ENCODE peak calls at places on chromosome 6, in ten cellular contexts. One of them, this sample, is unnamed.

GRCh38 chr6:90445533-90446108 is 141.3 kb downstream of the MAP3K7 start:
- DNase-seq in M059J: no peak
- DNase-seq in AG08395: no peak
- DNase-seq in fibroblast of mammary gland: no peak
- DNase-seq in CD8-positive, alpha-beta T cell: no peak
- DNase-seq in Daoy: no peak
- DNase-seq in KBM-7: no peak
- DNase-seq in smooth muscle cell of the brain vasculature: no peak
- DNase-seq in esophagus squamous epithelium: no peak
- DNase-seq in T1000: no peak
- DNase-seq in this sample: no peak

GRCh38 chr6:74581681-74582080 is 624.2 kb downstream of the COL12A1 start:
- DNase-seq in AG08395: no peak
- DNase-seq in CD8-positive, alpha-beta T cell: no peak
- DNase-seq in smooth muscle cell of the brain vasculature: no peak
- DNase-seq in fibroblast of mammary gland: no peak
- DNase-seq in Daoy: no peak
- DNase-seq in T1000: no peak
- DNase-seq in esophagus squamous epithelium: no peak
- DNase-seq in M059J: no peak
- DNase-seq in KBM-7: no peak
- DNase-seq in this sample: no peak

GRCh38 chr6:95325858-95326257 is 251.5 kb upstream of the MANEA start:
- DNase-seq in fibroblast of mammary gland: peak
- DNase-seq in KBM-7: no peak
- DNase-seq in M059J: peak
- DNase-seq in T1000: no peak
- DNase-seq in smooth muscle cell of the brain vasculature: no peak
- DNase-seq in Daoy: no peak
- DNase-seq in CD8-positive, alpha-beta T cell: no peak
- DNase-seq in AG08395: no peak
- DNase-seq in esophagus squamous epithelium: no peak
- DNase-seq in this sample: no peak

GRCh38 chr6:11097476-11097875 is 3.8 kb downstream of the SMIM13 start:
- DNase-seq in KBM-7: no peak
- DNase-seq in smooth muscle cell of the brain vasculature: no peak
- DNase-seq in fibroblast of mammary gland: no peak
- DNase-seq in M059J: no peak
- DNase-seq in CD8-positive, alpha-beta T cell: no peak
- DNase-seq in T1000: no peak
- DNase-seq in AG08395: no peak
- DNase-seq in esophagus squamous epithelium: no peak
- DNase-seq in Daoy: no peak
- DNase-seq in this sample: no peak

GRCh38 chr6:137816133-137816579 is 50.9 kb upstream of the TNFAIP3 start:
- DNase-seq in fibroblast of mammary gland: no peak
- DNase-seq in smooth muscle cell of the brain vasculature: no peak
- DNase-seq in CD8-positive, alpha-beta T cell: no peak
- DNase-seq in AG08395: no peak
- DNase-seq in KBM-7: no peak
- DNase-seq in T1000: no peak
- DNase-seq in M059J: no peak
- DNase-seq in esophagus squamous epithelium: no peak
- DNase-seq in Daoy: peak
- DNase-seq in this sample: no peak

GRCh38 chr6:36616888-36617521 is 22.8 kb downstream of the SRSF3 start:
- DNase-seq in Daoy: peak
- DNase-seq in esophagus squamous epithelium: no peak
- DNase-seq in fibroblast of mammary gland: peak
- DNase-seq in KBM-7: no peak
- DNase-seq in T1000: peak
- DNase-seq in AG08395: peak
- DNase-seq in CD8-positive, alpha-beta T cell: no peak
- DNase-seq in smooth muscle cell of the brain vasculature: no peak
- DNase-seq in M059J: peak
- DNase-seq in this sample: no peak

GRCh38 chr6:13765570-13765969 is 48.8 kb downstream of the MCUR1 start:
- DNase-seq in AG08395: no peak
- DNase-seq in fibroblast of mammary gland: peak
- DNase-seq in smooth muscle cell of the brain vasculature: no peak
- DNase-seq in esophagus squamous epithelium: no peak
- DNase-seq in KBM-7: peak
- DNase-seq in CD8-positive, alpha-beta T cell: no peak
- DNase-seq in T1000: no peak
- DNase-seq in Daoy: peak
- DNase-seq in M059J: peak
- DNase-seq in this sample: no peak

GRCh38 chr6:131084982-131085381 is 21.9 kb upstream of the EPB41L2 start:
- DNase-seq in CD8-positive, alpha-beta T cell: no peak
- DNase-seq in AG08395: no peak
- DNase-seq in esophagus squamous epithelium: no peak
- DNase-seq in smooth muscle cell of the brain vasculature: no peak
- DNase-seq in M059J: no peak
- DNase-seq in T1000: no peak
- DNase-seq in KBM-7: no peak
- DNase-seq in Daoy: no peak
- DNase-seq in fibroblast of mammary gland: no peak
- DNase-seq in this sample: no peak

GRCh38 chr6:5053038-5053437 is 32.1 kb upstream of the PPP1R3G start:
- DNase-seq in smooth muscle cell of the brain vasculature: no peak
- DNase-seq in Daoy: no peak
- DNase-seq in KBM-7: peak
- DNase-seq in CD8-positive, alpha-beta T cell: no peak
- DNase-seq in M059J: peak
- DNase-seq in AG08395: no peak
- DNase-seq in fibroblast of mammary gland: peak
- DNase-seq in T1000: no peak
- DNase-seq in esophagus squamous epithelium: no peak
- DNase-seq in this sample: no peak

GRCh38 chr6:8194499-8194898 is 92.2 kb upstream of the EEF1E1 start:
- DNase-seq in T1000: no peak
- DNase-seq in esophagus squamous epithelium: no peak
- DNase-seq in Daoy: peak
- DNase-seq in M059J: peak
- DNase-seq in KBM-7: no peak
- DNase-seq in AG08395: no peak
- DNase-seq in smooth muscle cell of the brain vasculature: no peak
- DNase-seq in CD8-positive, alpha-beta T cell: no peak
- DNase-seq in fibroblast of mammary gland: no peak
- DNase-seq in this sample: no peak

GRCh38 chr6:165671222-165671715 is 8.2 kb upstream of the PDE10A start:
- DNase-seq in fibroblast of mammary gland: no peak
- DNase-seq in CD8-positive, alpha-beta T cell: no peak
- DNase-seq in T1000: no peak
- DNase-seq in AG08395: no peak
- DNase-seq in M059J: no peak
- DNase-seq in KBM-7: no peak
- DNase-seq in esophagus squamous epithelium: no peak
- DNase-seq in smooth muscle cell of the brain vasculature: no peak
- DNase-seq in Daoy: no peak
- DNase-seq in this sample: no peak

GRCh38 chr6:35047265-35048011 is 93.7 kb downstream of the TCP11 start:
- DNase-seq in fibroblast of mammary gland: peak
- DNase-seq in smooth muscle cell of the brain vasculature: no peak
- DNase-seq in KBM-7: peak
- DNase-seq in Daoy: peak
- DNase-seq in esophagus squamous epithelium: no peak
- DNase-seq in CD8-positive, alpha-beta T cell: no peak
- DNase-seq in AG08395: peak
- DNase-seq in T1000: no peak
- DNase-seq in M059J: no peak
- DNase-seq in this sample: no peak

GRCh38 chr6:3841711-3842565 is 7.2 kb upstream of the FAM50B start:
- DNase-seq in fibroblast of mammary gland: peak
- DNase-seq in Daoy: peak
- DNase-seq in KBM-7: no peak
- DNase-seq in T1000: peak
- DNase-seq in AG08395: peak
- DNase-seq in M059J: peak
- DNase-seq in CD8-positive, alpha-beta T cell: no peak
- DNase-seq in smooth muscle cell of the brain vasculature: no peak
- DNase-seq in esophagus squamous epithelium: no peak
- DNase-seq in this sample: no peak

GRCh38 chr6:89818977-89819335 is 638 bp downstream of the MDN1 start:
- DNase-seq in T1000: no peak
- DNase-seq in M059J: peak
- DNase-seq in fibroblast of mammary gland: peak
- DNase-seq in KBM-7: peak
- DNase-seq in AG08395: no peak
- DNase-seq in smooth muscle cell of the brain vasculature: no peak
- DNase-seq in Daoy: no peak
- DNase-seq in esophagus squamous epithelium: no peak
- DNase-seq in CD8-positive, alpha-beta T cell: peak
- DNase-seq in this sample: no peak

GRCh38 chr6:154991207-154991606 is 3.9 kb upstream of the TIAM2 start:
- DNase-seq in Daoy: no peak
- DNase-seq in CD8-positive, alpha-beta T cell: no peak
- DNase-seq in esophagus squamous epithelium: no peak
- DNase-seq in M059J: no peak
- DNase-seq in fibroblast of mammary gland: no peak
- DNase-seq in T1000: no peak
- DNase-seq in smooth muscle cell of the brain vasculature: no peak
- DNase-seq in AG08395: peak
- DNase-seq in KBM-7: no peak
- DNase-seq in this sample: no peak

GRCh38 chr6:35895560-35895959 is 25.3 kb downstream of the SRPK1 start:
- DNase-seq in fibroblast of mammary gland: no peak
- DNase-seq in T1000: no peak
- DNase-seq in esophagus squamous epithelium: no peak
- DNase-seq in M059J: no peak
- DNase-seq in AG08395: no peak
- DNase-seq in smooth muscle cell of the brain vasculature: no peak
- DNase-seq in KBM-7: no peak
- DNase-seq in Daoy: no peak
- DNase-seq in CD8-positive, alpha-beta T cell: no peak
- DNase-seq in this sample: no peak

GRCh38 chr6:54768542-54768941 is 78.0 kb upstream of the FAM83B start:
- DNase-seq in fibroblast of mammary gland: no peak
- DNase-seq in T1000: no peak
- DNase-seq in smooth muscle cell of the brain vasculature: no peak
- DNase-seq in AG08395: no peak
- DNase-seq in esophagus squamous epithelium: no peak
- DNase-seq in CD8-positive, alpha-beta T cell: no peak
- DNase-seq in Daoy: no peak
- DNase-seq in KBM-7: no peak
- DNase-seq in M059J: no peak
- DNase-seq in this sample: no peak

GRCh38 chr6:5679696-5680494 is 326.8 kb downstream of the NRN1 start:
- DNase-seq in CD8-positive, alpha-beta T cell: no peak
- DNase-seq in AG08395: no peak
- DNase-seq in M059J: no peak
- DNase-seq in T1000: no peak
- DNase-seq in esophagus squamous epithelium: no peak
- DNase-seq in KBM-7: no peak
- DNase-seq in fibroblast of mammary gland: no peak
- DNase-seq in Daoy: no peak
- DNase-seq in smooth muscle cell of the brain vasculature: no peak
- DNase-seq in this sample: no peak